ENCODE peak calls at places on chromosome 2, in eight cellular contexts. B is Karpas-422; A is activated CD8-positive, alpha-beta T cell treated with anti-CD3 and anti-CD28 coated beads for 36 hours; M is breast epithelium; S is EL; N is neural progenitor cell; X is cerebellar nuclear complex; T is left lobe of liver. V is an unnamed sample.
A peak's percentile ranks its signal among the peaks of the same experiment; 100 is the strongest.

GRCh38 chr2:234425923-234426603 is 70.8 kb downstream of the ARL4C start:
- DNase-seq in X (no peak), M (no peak), T (no peak), A (peak; percentile 73), N (no peak), B (peak; percentile 34), S (no peak), V (no peak)

GRCh38 chr2:75494137-75494769 is 66.5 kb downstream of the EVA1A start:
- DNase-seq in X (no peak), T (no peak), M (no peak), A (no peak), S (peak; percentile 26), B (no peak), N (no peak), V (no peak)

GRCh38 chr2:141595531-141595930 is 535.3 kb downstream of the LRP1B start:
- DNase-seq in T (no peak), S (no peak), A (no peak), X (peak; percentile 28), N (no peak), B (no peak), M (no peak), V (no peak)

GRCh38 chr2:96152301-96153165 is 7.3 kb upstream of the DUSP2 start:
- DNase-seq in B (no peak), N (peak; percentile 67), M (peak; percentile 47), S (no peak), X (no peak), T (no peak), A (no peak), V (no peak)

GRCh38 chr2:228657807-228658402 is 476.4 kb upstream of the SPHKAP start:
- DNase-seq in S (peak; percentile 50), X (peak; percentile 80), B (peak; percentile 87), T (no peak), A (no peak), N (peak; percentile 42), M (no peak), V (no peak)

GRCh38 chr2:636649-637405 is 40.4 kb downstream of the TMEM18 start:
- DNase-seq in N (peak; percentile 82), T (peak; percentile 67), M (peak; percentile 76), X (peak; percentile 10), B (peak; percentile 74), S (peak; percentile 60), A (peak; percentile 70), V (peak; percentile 57)

GRCh38 chr2:64812298-64812697 is 158.6 kb upstream of the SERTAD2 start:
- DNase-seq in N (no peak), A (no peak), T (no peak), B (no peak), S (no peak), X (no peak), M (no peak), V (no peak)

GRCh38 chr2:31999438-31999837 is 11.4 kb downstream of the MEMO1 start:
- DNase-seq in S (no peak), M (no peak), B (no peak), X (no peak), T (no peak), A (no peak), N (no peak), V (no peak)

GRCh38 chr2:234044157-234044556 is 6.3 kb upstream of the SPP2 start:
- DNase-seq in T (no peak), M (no peak), B (no peak), A (no peak), S (peak; percentile 82), N (no peak), X (no peak), V (no peak)

GRCh38 chr2:231189571-231190495 is 8.6 kb upstream of the ARMC9 start:
- DNase-seq in M (no peak), N (peak; percentile 61), B (no peak), S (no peak), T (peak; percentile 55), X (no peak), A (no peak), V (no peak)

GRCh38 chr2:100062315-100062714 is 80.1 kb downstream of the AFF3 start:
- DNase-seq in X (no peak), N (no peak), T (no peak), M (no peak), B (no peak), A (no peak), S (no peak), V (no peak)

GRCh38 chr2:119760237-119760807 is 600 bp downstream of the PTPN4 start:
- DNase-seq in N (no peak), M (peak; percentile 57), B (peak; percentile 69), X (no peak), T (peak; percentile 59), S (no peak), A (peak; percentile 54), V (no peak)

GRCh38 chr2:71811726-71812125 is 335.9 kb downstream of the CYP26B1 start:
- DNase-seq in S (no peak), A (no peak), T (peak; percentile 16), B (no peak), N (no peak), X (no peak), M (no peak), V (no peak)

GRCh38 chr2:196607073-196607472 is 32.4 kb upstream of the CCDC150 start:
- DNase-seq in A (no peak), B (no peak), S (no peak), X (no peak), N (no peak), M (no peak), T (no peak), V (no peak)

GRCh38 chr2:45860136-45861106 is 208.9 kb downstream of the PRKCE start:
- DNase-seq in T (no peak), M (no peak), S (peak; percentile 34), N (no peak), X (no peak), B (peak; percentile 66), A (peak; percentile 32), V (no peak)

GRCh38 chr2:214765180-214765579 is 44.3 kb downstream of the BARD1 start:
- DNase-seq in S (no peak), N (no peak), X (no peak), A (no peak), M (no peak), B (no peak), T (no peak), V (no peak)

GRCh38 chr2:120809576-120810440 is 74.1 kb downstream of the GLI2 start:
- DNase-seq in A (no peak), N (no peak), S (no peak), M (no peak), X (no peak), T (no peak), B (no peak), V (no peak)

GRCh38 chr2:237171396-237171795 is 85.7 kb downstream of the COPS8 start:
- DNase-seq in N (no peak), B (no peak), T (no peak), A (no peak), X (no peak), M (no peak), S (peak; percentile 92), V (peak; percentile 19)

GRCh38 chr2:17539993-17540812 is at the start of gene VSNL1:
- DNase-seq in N (peak; percentile 98), T (peak; percentile 96), A (no peak), B (no peak), X (peak; percentile 93), M (peak; percentile 66), S (peak; percentile 26), V (peak; percentile 85)

GRCh38 chr2:14524041-14524802 is 108.3 kb upstream of the LRATD1 start:
- DNase-seq in M (no peak), T (no peak), S (peak; percentile 83), X (no peak), A (no peak), N (no peak), B (no peak), V (no peak)

GRCh38 chr2:48444404-48444803 is 85.5 kb upstream of the STON1 start:
- DNase-seq in S (no peak), N (no peak), T (no peak), M (no peak), B (no peak), A (no peak), X (no peak), V (no peak)

GRCh38 chr2:105329561-105330495 is at the start of gene TGFBRAP1:
- DNase-seq in A (peak; percentile 56), B (peak; percentile 83), N (peak; percentile 85), S (peak; percentile 55), T (peak; percentile 67), X (no peak), M (no peak), V (peak; percentile 29)

GRCh38 chr2:55989405-55989804 is 65.8 kb upstream of the EFEMP1 start:
- DNase-seq in B (no peak), M (no peak), N (no peak), X (no peak), A (no peak), S (no peak), T (no peak), V (no peak)

GRCh38 chr2:188975497-188976102 is 1.4 kb downstream of the COL3A1 start:
- DNase-seq in S (peak; percentile 92), B (no peak), N (no peak), M (no peak), T (no peak), A (no peak), X (no peak), V (no peak)

GRCh38 chr2:112004246-112004645 is 50.8 kb upstream of the TMEM87B start:
- DNase-seq in B (peak; percentile 52), N (no peak), M (no peak), S (no peak), A (no peak), T (peak; percentile 52), X (no peak), V (peak; percentile 28)

GRCh38 chr2:43718530-43719124 is 42.4 kb upstream of the C1GALT1C1L start:
- DNase-seq in S (no peak), A (no peak), X (no peak), T (no peak), M (no peak), B (no peak), N (no peak), V (no peak)

GRCh38 chr2:160156665-160157064 is 43.4 kb downstream of the ITGB6 start:
- DNase-seq in M (no peak), X (no peak), T (no peak), B (no peak), S (peak; percentile 83), A (no peak), N (no peak), V (no peak)

GRCh38 chr2:68791914-68792313 is 57.3 kb downstream of the ARHGAP25 start:
- DNase-seq in A (no peak), M (no peak), S (no peak), N (no peak), B (no peak), T (no peak), X (no peak), V (no peak)

GRCh38 chr2:104871566-104872033 is 17.7 kb downstream of the POU3F3 start:
- DNase-seq in M (no peak), B (no peak), S (no peak), A (no peak), X (no peak), T (no peak), N (no peak), V (no peak)

GRCh38 chr2:16127958-16128357 is 187.6 kb downstream of the MYCN start:
- DNase-seq in S (no peak), B (no peak), X (no peak), A (no peak), T (no peak), M (no peak), N (no peak), V (peak; percentile 1)

GRCh38 chr2:237574894-237575868 is 8.8 kb downstream of the PRLH start:
- DNase-seq in S (no peak), A (no peak), X (no peak), T (no peak), N (no peak), B (no peak), M (peak; percentile 81), V (peak; percentile 39)

GRCh38 chr2:98460573-98461560 is 16.2 kb downstream of the INPP4A start:
- DNase-seq in T (peak; percentile 38), S (no peak), A (peak; percentile 98), X (no peak), M (no peak), B (peak; percentile 92), N (no peak), V (no peak)

GRCh38 chr2:76316691-76317090 is 606.0 kb upstream of the GCFC2 start:
- DNase-seq in N (no peak), B (no peak), A (no peak), M (no peak), T (no peak), S (no peak), X (no peak), V (no peak)

GRCh38 chr2:54541995-54542394 is 85.9 kb downstream of the SPTBN1 start:
- DNase-seq in B (no peak), T (no peak), X (no peak), M (no peak), A (no peak), N (no peak), S (no peak), V (no peak)

V was measured in prostate gland.